ENCODE peak calls at places on chromosomes 16 and 17, in four cellular contexts. T, B, A and V are unnamed samples.

GRCh38 chr16:28597692-28598261 is 927 bp upstream of the SULT1A2 start:
- DNase-seq in A (no peak), T (no peak), B (no peak), V (no peak)

GRCh38 chr16:64971211-64971610 is 150.7 kb downstream of the CDH11 start:
- DNase-seq in A (no peak), T (no peak), B (no peak), V (no peak)

GRCh38 chr16:85086347-85087291 is 25.7 kb downstream of the CIBAR2 start:
- DNase-seq in A (peak; percentile 70), B (peak; percentile 57), T (peak; percentile 43), V (peak; percentile 91)

GRCh38 chr16:72286936-72287620 is 115.1 kb upstream of the PMFBP1 start:
- DNase-seq in A (no peak), B (no peak), T (peak; percentile 19), V (no peak)

GRCh38 chr17:50687200-50688066 is 20.3 kb downstream of the ANKRD40 start:
- DNase-seq in A (no peak), T (peak; percentile 67), B (no peak), V (peak; percentile 16)

GRCh38 chr16:79612207-79612606 is 11.7 kb upstream of the MAF start:
- DNase-seq in A (no peak), T (peak; percentile 13), B (no peak), V (no peak)

GRCh38 chr16:78439646-78440045 is 340.2 kb downstream of the WWOX start:
- DNase-seq in B (no peak), A (no peak), T (no peak), V (no peak)

GRCh38 chr17:75069783-75070182 is 18.0 kb upstream of the SLC16A5 start:
- DNase-seq in A (no peak), B (no peak), T (no peak), V (no peak)

GRCh38 chr16:84879569-84880487 is 60.0 kb downstream of the CRISPLD2 start:
- DNase-seq in T (peak; percentile 82), B (no peak), A (no peak), V (no peak)

GRCh38 chr16:30368122-30368791 is 2.0 kb downstream of the TBC1D10B start:
- DNase-seq in B (no peak), A (peak; percentile 57), T (peak; percentile 72), V (no peak)

GRCh38 chr17:28534740-28535375 is 17.6 kb downstream of the UNC119 start:
- DNase-seq in A (no peak), T (no peak), B (no peak), V (no peak)

GRCh38 chr17:72502111-72502939 is 381.5 kb downstream of the SOX9 start:
- DNase-seq in B (no peak), T (peak; percentile 24), A (no peak), V (no peak)

GRCh38 chr17:15408803-15409202 is 58.6 kb downstream of the CDRT4 start:
- DNase-seq in A (no peak), T (no peak), B (no peak), V (no peak)

GRCh38 chr16:17343028-17343427 is 127.7 kb downstream of the XYLT1 start:
- DNase-seq in A (no peak), B (no peak), T (no peak), V (peak; percentile 62)

GRCh38 chr16:86270696-86271095 is 239.6 kb upstream of the FOXF1 start:
- DNase-seq in T (no peak), B (no peak), A (no peak), V (no peak)

GRCh38 chr16:85424260-85425060 is 188.7 kb upstream of the GSE1 start:
- DNase-seq in A (peak; percentile 13), T (no peak), B (no peak), V (no peak)

GRCh38 chr16:69921125-69921524 is 30.0 kb upstream of the CLEC18A start:
- DNase-seq in A (no peak), B (no peak), T (no peak), V (no peak)

GRCh38 chr16:4339909-4340308 is 11.2 kb downstream of the PAM16 start:
- DNase-seq in T (no peak), A (no peak), B (no peak), V (no peak)

GRCh38 chr17:66152756-66153155 is 39.2 kb downstream of the CEP112 start:
- DNase-seq in B (no peak), T (peak; percentile 58), A (no peak), V (no peak)

GRCh38 chr17:3870871-3871306 is 22.0 kb downstream of the CAMKK1 start:
- DNase-seq in A (no peak), B (no peak), T (peak; percentile 37), V (peak; percentile 68)

GRCh38 chr17:81115749-81116464 is 49.4 kb upstream of the PVALEF start:
- DNase-seq in T (no peak), A (no peak), B (no peak), V (no peak)

GRCh38 chr16:79325211-79325610 is 275.3 kb downstream of the MAF start:
- DNase-seq in T (no peak), A (no peak), B (no peak), V (no peak)

GRCh38 chr16:54488729-54489128 is 202.1 kb upstream of the IRX3 start:
- DNase-seq in A (no peak), T (no peak), B (no peak), V (no peak)

GRCh38 chr17:17837380-17837821 is 615 bp upstream of the SREBF1 start:
- DNase-seq in A (peak; percentile 84), T (peak; percentile 78), B (no peak), V (no peak)

GRCh38 chr17:34519286-34519685 is 60.1 kb upstream of the TMEM132E start:
- DNase-seq in A (no peak), T (no peak), B (no peak), V (peak; percentile 45)

GRCh38 chr16:52567193-52567592 is 20.2 kb upstream of the TOX3 start:
- DNase-seq in T (no peak), B (no peak), A (no peak), V (no peak)

GRCh38 chr17:49223517-49224197 is 6.9 kb downstream of the PHOSPHO1 start:
- DNase-seq in T (no peak), A (no peak), B (no peak), V (peak; percentile 76)

GRCh38 chr17:68584904-68585303 is 16.3 kb downstream of the FAM20A start:
- DNase-seq in B (no peak), A (no peak), T (no peak), V (no peak)

GRCh38 chr17:83057397-83057761 is 22.0 kb upstream of the METRNL start:
- DNase-seq in T (no peak), A (no peak), B (no peak), V (no peak)

GRCh38 chr16:28010671-28011070 is 52.8 kb downstream of the GSG1L start:
- DNase-seq in T (no peak), A (no peak), B (no peak), V (no peak)